ENCODE peak calls at places on chromosomes 13 and 19, in ten cellular contexts. F, R, C, Z, X, W, T, U, H and D are unnamed samples.

GRCh38 chr19:55146648-55147218 is 2.3 kb downstream of the TNNT1 start:
- DNase-seq in F (no peak), R (no peak), C (no peak), Z (no peak), X (no peak), W (peak), T (no peak), U (no peak), H (peak), D (no peak)

GRCh38 chr19:51094696-51095279 is 12.1 kb upstream of the KLK14 start:
- DNase-seq in F (no peak), R (no peak), C (no peak), Z (no peak), X (no peak), W (peak), T (no peak), U (peak), H (peak), D (no peak)

GRCh38 chr19:7540761-7541480 is 5.4 kb downstream of the PNPLA6 start:
- DNase-seq in F (no peak), R (no peak), C (no peak), Z (no peak), X (no peak), W (peak), T (no peak), U (peak), H (peak), D (peak)

GRCh38 chr13:44451109-44451508 is 77.5 kb downstream of the SERP2 start:
- DNase-seq in F (no peak), R (no peak), C (no peak), Z (no peak), X (no peak), W (no peak), T (peak), U (no peak), H (no peak), D (no peak)

GRCh38 chr19:40807147-40808020 is 8.4 kb downstream of the EGLN2 start:
- DNase-seq in F (no peak), R (no peak), C (no peak), Z (no peak), X (no peak), W (peak), T (no peak), U (no peak), H (peak), D (peak)

GRCh38 chr13:79870123-79870522 is 389.2 kb downstream of the NDFIP2 start:
- DNase-seq in F (no peak), R (no peak), C (no peak), Z (no peak), X (no peak), W (peak), T (no peak), U (peak), H (no peak), D (no peak)

GRCh38 chr19:16587031-16588023 is 15.1 kb upstream of the SLC35E1 start:
- DNase-seq in F (peak), R (no peak), C (no peak), Z (no peak), X (no peak), W (peak), T (peak), U (no peak), H (no peak), D (no peak)

GRCh38 chr19:55353803-55354697 is 469 bp downstream of the COX6B2 start:
- DNase-seq in F (no peak), R (no peak), C (no peak), Z (no peak), X (peak), W (peak), T (no peak), U (peak), H (peak), D (peak)

GRCh38 chr19:43725468-43725867 is 9.6 kb downstream of the IRGC start:
- DNase-seq in F (no peak), R (no peak), C (no peak), Z (no peak), X (no peak), W (no peak), T (no peak), U (peak), H (no peak), D (no peak)

GRCh38 chr13:22926176-22927007 is 254.4 kb upstream of the SGCG start:
- DNase-seq in F (no peak), R (no peak), C (no peak), Z (no peak), X (peak), W (peak), T (no peak), U (no peak), H (peak), D (peak)

GRCh38 chr13:109182777-109183465 is 553.5 kb downstream of the MYO16 start:
- DNase-seq in F (no peak), R (no peak), C (no peak), Z (no peak), X (no peak), W (peak), T (no peak), U (no peak), H (no peak), D (no peak)

GRCh38 chr13:50334944-50335343 is 319.7 kb downstream of the KCNRG start:
- DNase-seq in F (no peak), R (no peak), C (no peak), Z (no peak), X (no peak), W (no peak), T (no peak), U (peak), H (peak), D (no peak)

GRCh38 chr13:113884821-113885220 is 20.9 kb upstream of the GAS6 start:
- DNase-seq in F (no peak), R (no peak), C (no peak), Z (no peak), X (no peak), W (no peak), T (peak), U (no peak), H (no peak), D (no peak)

GRCh38 chr13:92384410-92384809 is 842.2 kb upstream of the GPC6 start:
- DNase-seq in F (no peak), R (no peak), C (no peak), Z (no peak), X (no peak), W (no peak), T (no peak), U (no peak), H (no peak), D (no peak)

GRCh38 chr13:86193281-86193680 is 394.1 kb upstream of the SLITRK6 start:
- DNase-seq in F (no peak), R (no peak), C (no peak), Z (no peak), X (no peak), W (no peak), T (no peak), U (no peak), H (peak), D (no peak)

GRCh38 chr13:68066879-68067513 is 836.9 kb upstream of the PCDH9 start:
- DNase-seq in F (no peak), R (no peak), C (no peak), Z (no peak), X (no peak), W (no peak), T (no peak), U (no peak), H (no peak), D (no peak)

GRCh38 chr13:75469087-75469486 is 12.9 kb downstream of the TBC1D4 start:
- DNase-seq in F (no peak), R (no peak), C (no peak), Z (no peak), X (no peak), W (peak), T (no peak), U (no peak), H (peak), D (no peak)

GRCh38 chr13:36718146-36718545 is 44.3 kb downstream of the SERTM1 start:
- DNase-seq in F (no peak), R (no peak), C (no peak), Z (no peak), X (no peak), W (no peak), T (no peak), U (no peak), H (no peak), D (no peak)

GRCh38 chr13:28301839-28302238 is 163.5 kb downstream of the PAN3 start:
- DNase-seq in F (peak), R (no peak), C (no peak), Z (no peak), X (no peak), W (peak), T (no peak), U (peak), H (peak), D (no peak)

GRCh38 chr19:33514885-33515485 is 6.6 kb downstream of the PEPD start:
- DNase-seq in F (peak), R (no peak), C (no peak), Z (no peak), X (no peak), W (no peak), T (no peak), U (no peak), H (no peak), D (no peak)

GRCh38 chr13:24050292-24050711 is 110.2 kb upstream of the SPATA13 start:
- DNase-seq in F (no peak), R (no peak), C (peak), Z (no peak), X (peak), W (no peak), T (peak), U (no peak), H (no peak), D (peak)

GRCh38 chr13:34720618-34721017 is 221.5 kb upstream of the NBEA start:
- DNase-seq in F (no peak), R (no peak), C (no peak), Z (no peak), X (no peak), W (no peak), T (no peak), U (no peak), H (no peak), D (no peak)

GRCh38 chr13:51539887-51540286 is 44.4 kb upstream of the WDFY2 start:
- DNase-seq in F (no peak), R (no peak), C (no peak), Z (no peak), X (no peak), W (no peak), T (no peak), U (no peak), H (no peak), D (no peak)

GRCh38 chr19:7225741-7226140 is 68.5 kb downstream of the INSR start:
- DNase-seq in F (peak), R (no peak), C (no peak), Z (no peak), X (no peak), W (no peak), T (no peak), U (no peak), H (no peak), D (no peak)

GRCh38 chr13:76715621-76716020 is 170.6 kb downstream of the KCTD12 start:
- DNase-seq in F (no peak), R (no peak), C (no peak), Z (no peak), X (no peak), W (peak), T (no peak), U (no peak), H (peak), D (no peak)

GRCh38 chr13:80086304-80086721 is 254.6 kb downstream of the SPRY2 start:
- DNase-seq in F (no peak), R (no peak), C (no peak), Z (no peak), X (no peak), W (no peak), T (no peak), U (no peak), H (no peak), D (no peak)

GRCh38 chr13:109028626-109029025 is 399.2 kb downstream of the MYO16 start:
- DNase-seq in F (no peak), R (no peak), C (no peak), Z (no peak), X (no peak), W (no peak), T (no peak), U (no peak), H (no peak), D (no peak)

GRCh38 chr19:51372649-51373504 is at the start of gene NKG7:
- DNase-seq in F (peak), R (no peak), C (no peak), Z (no peak), X (no peak), W (no peak), T (no peak), U (no peak), H (no peak), D (no peak)

GRCh38 chr19:57280913-57281425 is 684 bp downstream of the ZNF460 start:
- DNase-seq in F (peak), R (no peak), C (no peak), Z (no peak), X (no peak), W (no peak), T (no peak), U (no peak), H (no peak), D (no peak)

GRCh38 chr13:21365574-21365973 is 93.5 kb downstream of the ZDHHC20 start:
- DNase-seq in F (peak), R (no peak), C (no peak), Z (no peak), X (no peak), W (no peak), T (no peak), U (no peak), H (no peak), D (peak)

GRCh38 chr19:54266133-54266532 is 9.1 kb upstream of the LILRB5 start:
- DNase-seq in F (peak), R (peak), C (peak), Z (no peak), X (peak), W (peak), T (no peak), U (peak), H (peak), D (peak)

GRCh38 chr13:71685072-71685471 is 181.9 kb downstream of the DACH1 start:
- DNase-seq in F (no peak), R (no peak), C (no peak), Z (no peak), X (no peak), W (peak), T (no peak), U (no peak), H (peak), D (no peak)

GRCh38 chr13:52969373-52969772 is 59.2 kb upstream of the OLFM4 start:
- DNase-seq in F (no peak), R (no peak), C (no peak), Z (no peak), X (no peak), W (no peak), T (no peak), U (no peak), H (no peak), D (no peak)

GRCh38 chr19:10882108-10882457 is 10.7 kb downstream of the CARM1 start:
- DNase-seq in F (no peak), R (no peak), C (no peak), Z (no peak), X (no peak), W (no peak), T (no peak), U (no peak), H (no peak), D (no peak)

GRCh38 chr19:6738726-6739389 is 622 bp upstream of the TRIP10 start:
- DNase-seq in F (no peak), R (no peak), C (peak), Z (no peak), X (peak), W (peak), T (no peak), U (no peak), H (peak), D (peak)

GRCh38 chr13:29918845-29919244 is 68.4 kb upstream of the UBL3 start:
- DNase-seq in F (no peak), R (no peak), C (no peak), Z (no peak), X (peak), W (no peak), T (no peak), U (no peak), H (no peak), D (no peak)

GRCh38 chr19:52307275-52307674 is 10.3 kb downstream of the ZNF480 start:
- DNase-seq in F (no peak), R (no peak), C (no peak), Z (no peak), X (no peak), W (peak), T (no peak), U (peak), H (peak), D (no peak)

GRCh38 chr13:49497272-49497671 is 1.5 kb downstream of the PHF11 start:
- DNase-seq in F (no peak), R (no peak), C (no peak), Z (no peak), X (no peak), W (no peak), T (no peak), U (no peak), H (no peak), D (no peak)

GRCh38 chr19:8615813-8616596 is 5.5 kb upstream of the ADAMTS10 start:
- DNase-seq in F (peak), R (no peak), C (no peak), Z (no peak), X (no peak), W (peak), T (no peak), U (peak), H (peak), D (no peak)

GRCh38 chr13:112588490-112589297 is 741 bp upstream of the TUBGCP3 start:
- DNase-seq in F (no peak), R (no peak), C (no peak), Z (no peak), X (no peak), W (no peak), T (no peak), U (no peak), H (no peak), D (no peak)

GRCh38 chr13:112587767-112588489 is at the start of gene TUBGCP3:
- DNase-seq in F (peak), R (peak), C (no peak), Z (no peak), X (peak), W (peak), T (peak), U (peak), H (peak), D (peak)

GRCh38 chr13:112587359-112587766 is 590 bp downstream of the TUBGCP3 start:
- DNase-seq in F (peak), R (peak), C (no peak), Z (no peak), X (peak), W (peak), T (peak), U (peak), H (peak), D (peak)

GRCh38 chr13:112583592-112584277 is 4.2 kb downstream of the TUBGCP3 start:
- DNase-seq in F (no peak), R (no peak), C (no peak), Z (no peak), X (no peak), W (no peak), T (no peak), U (no peak), H (no peak), D (no peak)

DNA sequence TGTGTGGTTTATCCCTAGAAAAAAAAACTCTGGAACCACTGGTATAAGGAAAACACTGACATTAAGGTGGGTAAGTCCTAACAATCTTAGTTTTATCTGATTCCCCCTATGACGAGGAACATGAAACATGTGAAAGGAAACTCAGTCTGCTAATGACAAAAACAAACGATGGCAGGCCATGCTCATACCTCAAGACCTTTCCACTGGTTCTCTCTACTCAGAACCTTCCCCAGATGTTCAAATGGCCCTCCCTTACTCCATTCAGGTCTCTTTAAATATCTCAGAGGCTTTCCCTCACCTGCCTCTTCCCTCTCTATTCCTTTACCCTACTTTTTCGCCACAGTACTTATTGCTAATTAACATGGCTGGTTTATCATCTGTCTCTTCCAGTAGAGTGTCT is 1.6 kb downstream of the TUBGCP3 start:
- DNase-seq in F (no peak), R (no peak), C (no peak), Z (no peak), X (no peak), W (no peak), T (no peak), U (no peak), H (no peak), D (no peak)
- H3K4me3 ChIP-seq in F (peak), R (no peak), C (peak), Z (no peak), X (no peak), W (peak), T (no peak), U (no peak), H (peak), D (no peak)

DNA sequence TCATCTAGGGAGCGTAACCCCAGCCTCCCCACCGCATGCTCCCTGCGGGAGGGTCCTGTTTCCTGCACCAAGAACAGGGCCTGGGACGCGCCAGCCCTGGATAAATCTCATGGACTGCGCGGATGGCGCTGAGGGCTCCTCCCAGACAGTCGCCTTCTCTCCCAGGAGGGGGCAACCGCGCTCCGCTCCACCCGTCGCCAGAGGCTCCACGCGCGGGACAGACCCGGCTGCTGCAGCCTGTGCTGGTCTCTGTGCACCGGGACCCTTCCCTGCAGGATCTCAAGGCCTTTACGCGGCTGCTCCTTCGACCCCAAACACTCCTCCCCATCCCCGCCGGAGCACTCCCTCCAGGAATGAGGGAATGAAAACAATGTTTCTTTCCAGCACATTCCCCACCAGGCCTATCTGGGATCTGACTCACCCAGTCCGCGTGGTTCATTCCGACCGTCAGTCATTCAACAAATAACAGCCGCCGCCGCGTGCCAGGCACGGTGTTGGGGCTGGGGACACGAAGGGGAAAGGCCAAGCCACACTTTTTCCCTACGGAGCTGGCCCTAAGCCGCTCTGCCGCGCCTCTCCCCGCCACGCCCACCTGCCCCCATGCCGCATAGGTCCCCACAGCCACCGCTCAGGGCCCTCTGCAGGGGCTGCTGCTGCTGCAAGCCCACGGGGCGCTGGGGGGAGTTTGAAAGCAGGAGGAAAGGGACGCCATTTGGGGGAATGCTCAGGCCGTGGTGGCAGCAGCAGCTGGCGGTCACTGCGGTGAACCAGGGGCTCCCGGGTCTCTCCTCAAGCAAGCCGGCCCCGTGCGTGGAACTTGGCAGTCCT is 6.0 kb downstream of the PNMA8B start:
- DNase-seq in F (no peak), R (no peak), C (no peak), Z (no peak), X (no peak), W (peak), T (peak), U (peak), H (peak), D (peak)
- H3K4me3 ChIP-seq in F (no peak), R (no peak), C (no peak), Z (no peak), X (no peak), W (peak), T (no peak), U (no peak), H (peak), D (peak)

DNA sequence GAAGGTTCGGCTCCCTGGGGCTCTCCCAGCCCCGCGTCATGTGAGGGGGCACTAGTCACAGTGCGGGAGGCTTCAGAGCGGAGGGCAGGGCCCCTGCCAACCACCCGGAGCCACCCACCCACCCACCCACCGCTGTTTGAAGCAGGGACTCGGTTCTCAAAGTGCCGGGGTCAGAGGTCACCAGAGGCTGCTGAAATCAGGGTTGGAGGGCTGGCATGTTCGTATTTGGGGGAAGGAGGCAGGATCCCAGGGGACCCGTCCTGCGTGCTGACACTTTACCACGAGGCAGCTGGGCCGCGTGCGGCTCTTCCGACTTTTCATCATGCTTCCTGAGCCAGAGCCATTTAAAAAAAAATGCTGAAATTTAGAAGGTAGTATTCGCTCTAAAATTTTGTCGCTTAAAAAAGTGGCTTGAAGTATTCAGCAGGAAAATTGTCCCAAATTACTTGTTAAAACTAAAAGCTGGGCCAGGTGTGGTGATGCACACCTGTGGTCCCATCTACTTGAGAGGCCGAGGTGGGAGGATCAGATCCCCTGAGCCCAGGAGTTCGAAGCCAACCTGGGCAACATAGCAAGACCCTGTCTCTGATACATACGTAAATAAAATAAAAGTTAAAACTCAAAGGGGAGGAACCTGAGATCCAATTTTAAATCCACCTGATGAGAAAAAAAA is 21.2 kb downstream of the ATP11A start:
- DNase-seq in F (no peak), R (no peak), C (no peak), Z (no peak), X (no peak), W (no peak), T (peak), U (no peak), H (no peak), D (no peak)
- H3K4me3 ChIP-seq in F (no peak), R (peak), C (peak), Z (no peak), X (no peak), W (peak), T (no peak), U (peak), H (peak), D (peak)

GRCh38 chr19:5631511-5632240 is 8.8 kb downstream of the SAFB start:
- DNase-seq in F (no peak), R (no peak), C (no peak), Z (no peak), X (no peak), W (no peak), T (no peak), U (no peak), H (no peak), D (no peak)
- H3K4me3 ChIP-seq in F (no peak), R (no peak), C (no peak), Z (no peak), X (no peak), W (no peak), T (no peak), U (no peak), H (no peak), D (no peak)